ENCODE peak calls at places on chromosome 10, in four cellular contexts. G is MM.1S, I is heart right ventricle, X is body of pancreas. T is an unnamed sample.

GRCh38 chr10:14173706-14174594 is 156.8 kb downstream of the FRMD4A start:
- DNase-seq in G (peak; percentile 25), X (peak; percentile 33), I (no peak), T (no peak)

GRCh38 chr10:110408203-110408871 is 89.4 kb upstream of the DUSP5 start:
- DNase-seq in G (no peak), I (no peak), X (no peak), T (no peak)

GRCh38 chr10:5812283-5813090 is 747 bp downstream of the GDI2 start:
- DNase-seq in G (peak; percentile 44), I (peak; percentile 40), X (peak; percentile 62), T (no peak)

GRCh38 chr10:6416892-6417512 is 163.1 kb downstream of the PRKCQ start:
- DNase-seq in G (peak; percentile 56), I (no peak), X (no peak), T (no peak)

GRCh38 chr10:36888925-36889573 is 236.3 kb upstream of the ANKRD30A start:
- DNase-seq in G (peak; percentile 62), I (no peak), X (peak; percentile 30), T (no peak)

GRCh38 chr10:125001313-125002043 is 59.6 kb downstream of the ZRANB1 start:
- DNase-seq in G (no peak), X (peak; percentile 19), I (peak; percentile 4), T (no peak)

GRCh38 chr10:121753726-121754476 is 155.7 kb upstream of the FGFR2 start:
- DNase-seq in X (no peak), G (no peak), I (no peak), T (peak; percentile 39)

GRCh38 chr10:5843814-5844705 is 30.8 kb upstream of the GDI2 start:
- DNase-seq in G (no peak), X (no peak), I (no peak), T (no peak)

GRCh38 chr10:36515313-36515712 is 610.1 kb upstream of the ANKRD30A start:
- DNase-seq in G (no peak), X (no peak), I (no peak), T (no peak)

GRCh38 chr10:21030096-21030495 is 133.0 kb upstream of the NEBL start:
- DNase-seq in G (no peak), X (no peak), I (no peak), T (no peak)

DNA sequence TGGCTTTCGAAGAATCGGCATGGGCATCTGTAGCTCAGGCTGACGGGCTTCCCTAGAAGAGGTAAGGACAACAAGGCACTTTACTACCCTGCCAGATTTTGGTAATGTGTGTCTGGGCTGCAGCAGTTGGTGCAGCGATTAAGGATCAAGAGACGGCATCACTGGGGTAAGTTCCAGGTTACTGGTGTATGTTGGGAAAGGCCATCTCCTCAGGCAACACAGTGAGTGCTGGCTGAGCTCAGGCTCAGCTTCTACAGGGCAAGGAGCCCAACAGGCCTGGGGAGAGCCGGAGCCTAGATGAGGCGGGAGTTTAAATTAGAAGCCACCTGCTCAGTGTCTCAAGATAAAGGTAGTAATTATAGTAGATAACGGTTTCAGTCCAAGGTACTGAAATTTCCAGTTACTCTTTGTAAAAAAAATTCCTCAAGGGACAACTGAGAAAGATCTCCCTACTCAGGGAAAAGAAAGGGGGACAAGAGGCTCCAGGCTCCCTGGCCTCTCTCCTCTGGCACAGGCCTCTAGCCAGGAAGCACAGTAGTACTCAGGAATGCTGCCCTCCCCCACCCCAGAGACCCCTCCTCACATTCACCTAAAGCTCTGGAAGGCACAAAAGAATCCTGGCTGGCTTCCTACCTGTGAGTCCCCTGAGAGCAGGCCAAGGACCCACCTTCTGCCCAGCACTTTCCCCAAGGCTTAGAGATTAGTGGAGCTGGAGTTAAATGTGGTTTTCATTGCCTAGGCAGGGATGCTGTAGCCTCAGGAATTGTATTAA is 3.9 kb downstream of the CXCL12 start:
- DNase-seq in X (peak; percentile 55), I (no peak), G (no peak), T (no peak)
- H3K4me3 ChIP-seq in X (no peak overlapping the region), I (peak overlapping the region; percentile 63), G (no peak overlapping the region), T (no peak overlapping the region)

GRCh38 chr10:25555865-25556264 is 378.2 kb upstream of the MYO3A start:
- DNase-seq in I (no peak), X (no peak), G (no peak), T (no peak)
- TF ChIP-seq CTCF in I (no peak), X (no peak), G (no peak), T (peak; percentile 20)

GRCh38 chr10:52032681-52033629 is 281.1 kb upstream of the DKK1 start:
- DNase-seq in I (no peak), X (no peak), G (no peak), T (no peak)
- H3K4me3 ChIP-seq in I (no peak overlapping the region), X (no peak overlapping the region), G (no peak overlapping the region), T (no peak overlapping the region)

GRCh38 chr10:78341953-78342614 is 308.4 kb downstream of the RPS24 start:
- DNase-seq in G (no peak), X (no peak), I (no peak), T (no peak)
- TF ChIP-seq CTCF in G (no peak), X (no peak), I (no peak), T (no peak)

T was measured in LNCaP clone FGC.